ENCODE peak calls at places on chromosomes 6 and 20, in seven cellular contexts. One of them, this sample, is unnamed.

GRCh38 chr6:290111-290932 is 2.0 kb upstream of the DUSP22 start:
- DNase-seq in KBM-7: peak
- DNase-seq in NCI-H524 treated with DMSO at 0.1 percent for 48 hours: no peak
- DNase-seq in midbrain: no peak
- DNase-seq in Calu3: no peak
- DNase-seq in DMS153: no peak
- DNase-seq in anterior cingulate cortex: no peak
- DNase-seq in this sample: no peak

GRCh38 chr6:135251416-135251815 is 70.3 kb downstream of the MYB start:
- DNase-seq in KBM-7: no peak
- DNase-seq in NCI-H524 treated with DMSO at 0.1 percent for 48 hours: no peak
- DNase-seq in midbrain: no peak
- DNase-seq in Calu3: no peak
- DNase-seq in DMS153: peak
- DNase-seq in anterior cingulate cortex: no peak
- DNase-seq in this sample: no peak

GRCh38 chr6:130240232-130240631 is 17.5 kb upstream of the SAMD3 start:
- DNase-seq in KBM-7: no peak
- DNase-seq in NCI-H524 treated with DMSO at 0.1 percent for 48 hours: no peak
- DNase-seq in midbrain: no peak
- DNase-seq in Calu3: no peak
- DNase-seq in DMS153: no peak
- DNase-seq in anterior cingulate cortex: no peak
- DNase-seq in this sample: no peak

GRCh38 chr20:37849169-37849568 is 53.8 kb upstream of the VSTM2L start:
- DNase-seq in KBM-7: no peak
- DNase-seq in NCI-H524 treated with DMSO at 0.1 percent for 48 hours: no peak
- DNase-seq in midbrain: no peak
- DNase-seq in Calu3: no peak
- DNase-seq in DMS153: no peak
- DNase-seq in anterior cingulate cortex: no peak
- DNase-seq in this sample: no peak

GRCh38 chr6:79570802-79571367 is 33.7 kb upstream of the LCA5 start:
- DNase-seq in KBM-7: peak
- DNase-seq in NCI-H524 treated with DMSO at 0.1 percent for 48 hours: no peak
- DNase-seq in midbrain: peak
- DNase-seq in Calu3: no peak
- DNase-seq in DMS153: peak
- DNase-seq in anterior cingulate cortex: no peak
- DNase-seq in this sample: no peak

GRCh38 chr6:150336708-150337107 is 32.1 kb upstream of the IYD start:
- DNase-seq in KBM-7: no peak
- DNase-seq in NCI-H524 treated with DMSO at 0.1 percent for 48 hours: no peak
- DNase-seq in midbrain: no peak
- DNase-seq in Calu3: no peak
- DNase-seq in DMS153: no peak
- DNase-seq in anterior cingulate cortex: no peak
- DNase-seq in this sample: no peak

GRCh38 chr6:153167026-153167891 is 36.2 kb upstream of the RGS17 start:
- DNase-seq in KBM-7: no peak
- DNase-seq in NCI-H524 treated with DMSO at 0.1 percent for 48 hours: no peak
- DNase-seq in midbrain: no peak
- DNase-seq in Calu3: no peak
- DNase-seq in DMS153: no peak
- DNase-seq in anterior cingulate cortex: no peak
- DNase-seq in this sample: no peak

GRCh38 chr6:144883915-144884314 is 598.8 kb downstream of the UTRN start:
- DNase-seq in KBM-7: no peak
- DNase-seq in NCI-H524 treated with DMSO at 0.1 percent for 48 hours: no peak
- DNase-seq in midbrain: no peak
- DNase-seq in Calu3: no peak
- DNase-seq in DMS153: no peak
- DNase-seq in anterior cingulate cortex: no peak
- DNase-seq in this sample: no peak

GRCh38 chr6:138242987-138243592 is 24.8 kb upstream of the PBOV1 start:
- DNase-seq in KBM-7: no peak
- DNase-seq in NCI-H524 treated with DMSO at 0.1 percent for 48 hours: no peak
- DNase-seq in midbrain: no peak
- DNase-seq in Calu3: no peak
- DNase-seq in DMS153: no peak
- DNase-seq in anterior cingulate cortex: no peak
- DNase-seq in this sample: no peak

GRCh38 chr6:130900913-130901312 is 73.7 kb downstream of the SMLR1 start:
- DNase-seq in KBM-7: no peak
- DNase-seq in NCI-H524 treated with DMSO at 0.1 percent for 48 hours: no peak
- DNase-seq in midbrain: no peak
- DNase-seq in Calu3: peak
- DNase-seq in DMS153: no peak
- DNase-seq in anterior cingulate cortex: no peak
- DNase-seq in this sample: no peak

GRCh38 chr6:39387785-39388184 is 65.3 kb upstream of the KCNK16 start:
- DNase-seq in KBM-7: no peak
- DNase-seq in NCI-H524 treated with DMSO at 0.1 percent for 48 hours: no peak
- DNase-seq in midbrain: peak
- DNase-seq in Calu3: no peak
- DNase-seq in DMS153: no peak
- DNase-seq in anterior cingulate cortex: no peak
- DNase-seq in this sample: no peak

GRCh38 chr6:36177166-36177565 is 19.4 kb upstream of the BRPF3 start:
- DNase-seq in KBM-7: no peak
- DNase-seq in NCI-H524 treated with DMSO at 0.1 percent for 48 hours: no peak
- DNase-seq in midbrain: no peak
- DNase-seq in Calu3: no peak
- DNase-seq in DMS153: no peak
- DNase-seq in anterior cingulate cortex: no peak
- DNase-seq in this sample: no peak

GRCh38 chr6:83199865-83200230 is 6.7 kb downstream of the RWDD2A start:
- DNase-seq in KBM-7: no peak
- DNase-seq in NCI-H524 treated with DMSO at 0.1 percent for 48 hours: no peak
- DNase-seq in midbrain: no peak
- DNase-seq in Calu3: peak
- DNase-seq in DMS153: no peak
- DNase-seq in anterior cingulate cortex: no peak
- DNase-seq in this sample: no peak

GRCh38 chr6:144158133-144158532 is 7.8 kb downstream of the STX11 start:
- DNase-seq in KBM-7: no peak
- DNase-seq in NCI-H524 treated with DMSO at 0.1 percent for 48 hours: no peak
- DNase-seq in midbrain: no peak
- DNase-seq in Calu3: no peak
- DNase-seq in DMS153: no peak
- DNase-seq in anterior cingulate cortex: no peak
- DNase-seq in this sample: no peak

GRCh38 chr6:16481680-16482079 is 243.3 kb downstream of the GMPR start:
- DNase-seq in KBM-7: no peak
- DNase-seq in NCI-H524 treated with DMSO at 0.1 percent for 48 hours: no peak
- DNase-seq in midbrain: no peak
- DNase-seq in Calu3: no peak
- DNase-seq in DMS153: no peak
- DNase-seq in anterior cingulate cortex: no peak
- DNase-seq in this sample: no peak

GRCh38 chr6:22113046-22113766 is 183.6 kb downstream of the PRL start:
- DNase-seq in KBM-7: no peak
- DNase-seq in NCI-H524 treated with DMSO at 0.1 percent for 48 hours: no peak
- DNase-seq in midbrain: no peak
- DNase-seq in Calu3: peak
- DNase-seq in DMS153: no peak
- DNase-seq in anterior cingulate cortex: no peak
- DNase-seq in this sample: no peak

GRCh38 chr6:122075084-122075760 is 324.2 kb upstream of the HSF2 start:
- DNase-seq in KBM-7: no peak
- DNase-seq in NCI-H524 treated with DMSO at 0.1 percent for 48 hours: no peak
- DNase-seq in midbrain: no peak
- DNase-seq in Calu3: no peak
- DNase-seq in DMS153: no peak
- DNase-seq in anterior cingulate cortex: no peak
- DNase-seq in this sample: no peak

GRCh38 chr20:25532015-25532751 is 53.1 kb downstream of the NINL start:
- DNase-seq in KBM-7: no peak
- DNase-seq in NCI-H524 treated with DMSO at 0.1 percent for 48 hours: no peak
- DNase-seq in midbrain: peak
- DNase-seq in Calu3: peak
- DNase-seq in DMS153: no peak
- DNase-seq in anterior cingulate cortex: no peak
- DNase-seq in this sample: no peak

GRCh38 chr6:14816106-14816864 is 429.6 kb upstream of the JARID2 start:
- DNase-seq in KBM-7: no peak
- DNase-seq in NCI-H524 treated with DMSO at 0.1 percent for 48 hours: no peak
- DNase-seq in midbrain: peak
- DNase-seq in Calu3: no peak
- DNase-seq in DMS153: no peak
- DNase-seq in anterior cingulate cortex: no peak
- DNase-seq in this sample: no peak

GRCh38 chr6:11851405-11851804 is 72.8 kb upstream of the ADTRP start:
- DNase-seq in KBM-7: no peak
- DNase-seq in NCI-H524 treated with DMSO at 0.1 percent for 48 hours: no peak
- DNase-seq in midbrain: no peak
- DNase-seq in Calu3: no peak
- DNase-seq in DMS153: peak
- DNase-seq in anterior cingulate cortex: no peak
- DNase-seq in this sample: no peak

GRCh38 chr6:158387036-158387435 is 74.8 kb downstream of the TULP4 start:
- DNase-seq in KBM-7: peak
- DNase-seq in NCI-H524 treated with DMSO at 0.1 percent for 48 hours: peak
- DNase-seq in midbrain: no peak
- DNase-seq in Calu3: no peak
- DNase-seq in DMS153: no peak
- DNase-seq in anterior cingulate cortex: no peak
- DNase-seq in this sample: no peak

GRCh38 chr6:136288566-136289326 is 900 bp downstream of the BCLAF1 start:
- DNase-seq in KBM-7: peak
- DNase-seq in NCI-H524 treated with DMSO at 0.1 percent for 48 hours: no peak
- DNase-seq in midbrain: peak
- DNase-seq in Calu3: peak
- DNase-seq in DMS153: peak
- DNase-seq in anterior cingulate cortex: peak
- DNase-seq in this sample: peak

GRCh38 chr6:110529907-110530306 is 53.5 kb upstream of the SLC22A16 start:
- DNase-seq in KBM-7: no peak
- DNase-seq in NCI-H524 treated with DMSO at 0.1 percent for 48 hours: no peak
- DNase-seq in midbrain: no peak
- DNase-seq in Calu3: no peak
- DNase-seq in DMS153: no peak
- DNase-seq in anterior cingulate cortex: no peak
- DNase-seq in this sample: no peak